ENCODE peak calls at places on chromosome 13, in four cellular contexts. S, T, W and M are unnamed samples.

GRCh38 chr13:33800646-33801186 is 17.2 kb upstream of the RFC3 start:
- DNase-seq in W (no peak), T (no peak), S (no peak), M (no peak)

GRCh38 chr13:99617474-99618255 is 116.4 kb downstream of the TM9SF2 start:
- DNase-seq in T (peak), S (peak), W (peak), M (no peak)

GRCh38 chr13:20684535-20684934 is 19.0 kb upstream of the IL17D start:
- DNase-seq in T (no peak), S (no peak), W (no peak), M (no peak)

GRCh38 chr13:40496035-40496810 is 170.2 kb downstream of the FOXO1 start:
- DNase-seq in T (no peak), W (no peak), S (no peak), M (no peak)

GRCh38 chr13:87052731-87053130 is 618.4 kb upstream of the SLITRK5 start:
- DNase-seq in T (no peak), S (no peak), W (no peak), M (no peak)

GRCh38 chr13:87953381-87953780 is 282.2 kb downstream of the SLITRK5 start:
- DNase-seq in W (no peak), T (no peak), S (no peak), M (no peak)

GRCh38 chr13:109836629-109837607 is 50.5 kb upstream of the IRS2 start:
- DNase-seq in W (no peak), S (no peak), T (peak), M (no peak)

GRCh38 chr13:48563611-48564010 is 30.7 kb upstream of the RCBTB2 start:
- DNase-seq in S (no peak), T (no peak), W (no peak), M (no peak)

GRCh38 chr13:93784191-93784590 is 557.6 kb downstream of the GPC6 start:
- DNase-seq in W (no peak), S (no peak), T (no peak), M (no peak)

GRCh38 chr13:20221772-20222171 is 10.3 kb downstream of the GJB6 start:
- DNase-seq in W (no peak), S (no peak), T (no peak), M (no peak)

GRCh38 chr13:77637583-77637982 is 59.9 kb upstream of the SLAIN1 start:
- DNase-seq in S (no peak), T (no peak), W (no peak), M (no peak)

GRCh38 chr13:19597523-19597922 is 35.9 kb upstream of the MPHOSPH8 start:
- DNase-seq in T (no peak), W (no peak), S (no peak), M (no peak)

GRCh38 chr13:36981156-36981743 is 17.9 kb downstream of the ALG5 start:
- DNase-seq in T (no peak), W (no peak), S (no peak), M (peak)

GRCh38 chr13:43908156-43909126 is 28.7 kb downstream of the LACC1 start:
- DNase-seq in W (no peak), S (no peak), T (no peak), M (no peak)

GRCh38 chr13:63492604-63493003 is 2077.0 kb upstream of the PCDH20 start:
- DNase-seq in W (no peak), T (no peak), S (no peak), M (no peak)

GRCh38 chr13:30576528-30576927 is 41.2 kb upstream of the USPL1 start:
- DNase-seq in S (no peak), T (no peak), W (no peak), M (no peak)

GRCh38 chr13:47708386-47708785 is 292.7 kb downstream of the SUCLA2 start:
- DNase-seq in T (no peak), W (no peak), S (no peak), M (no peak)

GRCh38 chr13:20477394-20477793 is 48.3 kb downstream of the CRYL1 start:
- DNase-seq in S (no peak), W (no peak), T (no peak), M (no peak)

GRCh38 chr13:23658929-23659541 is 88.8 kb downstream of the TNFRSF19 start:
- DNase-seq in S (no peak), W (no peak), T (no peak), M (no peak)

GRCh38 chr13:23433171-23434153 is at the start of gene SACS:
- DNase-seq in T (peak), S (no peak), W (peak), M (peak)

GRCh38 chr13:79385694-79386093 is 20.4 kb downstream of the RBM26 start:
- DNase-seq in W (no peak), S (no peak), T (no peak), M (peak)

GRCh38 chr13:39186205-39186880 is 148.1 kb downstream of the NHLRC3 start:
- DNase-seq in T (no peak), S (no peak), W (no peak), M (no peak)

GRCh38 chr13:94967183-94968039 is 255.1 kb upstream of the SOX21 start:
- DNase-seq in W (peak), S (peak), T (peak), M (peak)

GRCh38 chr13:47903836-47904235 is 97.2 kb downstream of the SUCLA2 start:
- DNase-seq in W (no peak), S (no peak), T (no peak), M (no peak)

GRCh38 chr13:23956106-23956505 is 58.8 kb upstream of the C1QTNF9B start:
- DNase-seq in W (no peak), T (no peak), S (no peak), M (no peak)

GRCh38 chr13:48437381-48437780 is 24.5 kb upstream of the LPAR6 start:
- DNase-seq in W (no peak), T (no peak), S (peak), M (no peak)

GRCh38 chr13:106318941-106319411 is 216.5 kb downstream of the EFNB2 start:
- DNase-seq in T (no peak), W (no peak), S (no peak), M (no peak)

GRCh38 chr13:99145461-99145860 is 55.2 kb upstream of the UBAC2 start:
- DNase-seq in T (no peak), S (no peak), W (no peak), M (no peak)

GRCh38 chr13:74040200-74040599 is 94.0 kb downstream of the KLF12 start:
- DNase-seq in T (peak), S (peak), W (peak), M (no peak)

GRCh38 chr13:48595330-48596127 is 58.2 kb upstream of the CYSLTR2 start:
- DNase-seq in W (peak), T (no peak), S (peak), M (peak)

GRCh38 chr13:26502826-26503225 is 54.7 kb upstream of the WASF3 start:
- DNase-seq in W (no peak), T (no peak), S (no peak), M (no peak)

DNA sequence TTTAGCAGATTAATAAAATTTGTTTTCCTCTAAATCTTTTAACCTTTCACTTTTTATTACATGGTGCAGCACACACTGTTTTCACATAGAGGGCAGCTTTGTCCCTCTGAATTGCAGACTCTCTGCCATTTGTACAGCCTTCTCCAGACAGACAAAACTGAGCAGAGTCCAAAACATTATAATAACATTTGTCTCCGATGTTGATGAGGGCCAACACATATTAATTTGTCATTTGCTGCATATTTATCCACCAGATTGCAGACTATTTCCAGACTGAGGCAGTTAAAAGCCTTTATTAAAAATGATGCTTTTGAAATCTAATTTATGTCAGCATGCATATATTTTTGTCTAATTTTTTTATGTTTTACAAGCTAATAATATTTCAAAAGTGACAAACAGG is 1251.9 kb upstream of the SLC10A2 start:
- DNase-seq in S (no peak), T (no peak), W (no peak), M (no peak)
- TF ChIP-seq CTCF in S (no peak), T (peak), W (no peak), M (no peak)

GRCh38 chr13:98144501-98145350 is 1.8 kb downstream of the FARP1 start:
- DNase-seq in S (no peak), T (peak), W (peak), M (no peak)
- TF ChIP-seq CTCF in S (no peak), T (no peak), W (no peak), M (no peak)

GRCh38 chr13:59906413-59907027 is 257.2 kb downstream of the DIAPH3 start:
- DNase-seq in T (peak), S (no peak), W (no peak), M (no peak)
- TF ChIP-seq CTCF in T (peak), S (peak), W (no peak), M (peak)

GRCh38 chr13:28531956-28532225 is 37.0 kb upstream of the FLT1 start:
- DNase-seq in T (no peak), W (no peak), S (no peak), M (no peak)
- TF ChIP-seq CTCF in T (no peak), W (no peak), S (no peak), M (no peak)

DNA sequence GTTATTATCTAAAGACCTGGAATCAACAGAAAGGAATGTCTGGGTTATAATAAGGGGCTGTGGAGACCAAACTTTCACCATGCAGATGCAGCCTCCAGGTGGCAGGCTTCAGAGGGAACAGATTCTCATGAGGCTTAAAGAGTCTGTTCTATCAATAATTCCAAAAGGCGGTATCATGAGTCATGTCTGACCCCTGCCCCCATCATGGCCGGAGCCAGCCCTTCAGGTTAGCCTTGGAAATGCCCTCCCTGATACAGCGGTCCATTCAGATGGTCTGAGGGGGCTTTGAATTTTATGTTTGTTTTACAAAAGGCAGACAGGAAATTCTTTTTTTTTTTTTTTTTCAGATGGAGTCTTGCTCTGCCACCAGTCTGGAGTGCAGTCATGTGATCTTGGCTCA is 21.7 kb upstream of the LAMP1 start:
- DNase-seq in S (no peak), W (peak), T (peak), M (peak)
- TF ChIP-seq CTCF in S (peak), W (peak), T (peak), M (peak)

GRCh38 chr13:50969691-50970090 is 60.1 kb downstream of the RNASEH2B start:
- DNase-seq in S (no peak), T (peak), W (peak), M (no peak)
- TF ChIP-seq CTCF in S (no peak), T (no peak), W (no peak), M (peak)

GRCh38 chr13:21929400-21929799 is 258.5 kb downstream of the FGF9 start:
- DNase-seq in S (no peak), T (no peak), W (no peak), M (no peak)

GRCh38 chr13:21924958-21925357 is 254.1 kb downstream of the FGF9 start:
- DNase-seq in T (no peak), W (no peak), S (no peak), M (no peak)

GRCh38 chr13:21925720-21926119 is 254.8 kb downstream of the FGF9 start:
- DNase-seq in T (no peak), W (peak), S (no peak), M (no peak)
- TF ChIP-seq CTCF in T (no peak), W (no peak), S (no peak), M (no peak)

GRCh38 chr13:113057084-113057483 is 48.5 kb upstream of the F7 start:
- DNase-seq in W (no peak), S (no peak), T (no peak), M (no peak)
- TF ChIP-seq CTCF in W (no peak), S (no peak), T (no peak), M (no peak)

GRCh38 chr13:32024750-32025149 is 6.8 kb upstream of the FRY start:
- DNase-seq in S (no peak), W (no peak), T (no peak), M (no peak)

GRCh38 chr13:32021785-32022184 is 9.8 kb upstream of the FRY start:
- DNase-seq in T (no peak), W (no peak), S (no peak), M (no peak)

GRCh38 chr13:32022292-32022691 is 9.3 kb upstream of the FRY start:
- DNase-seq in S (no peak), T (peak), W (no peak), M (no peak)

GRCh38 chr13:32023096-32023495 is 8.5 kb upstream of the FRY start:
- DNase-seq in S (no peak), W (no peak), T (no peak), M (no peak)

GRCh38 chr13:32023698-32024097 is 7.9 kb upstream of the FRY start:
- DNase-seq in T (no peak), W (no peak), S (no peak), M (no peak)
- TF ChIP-seq CTCF in T (no peak), W (no peak), S (peak), M (no peak)